ENCODE peak calls at places on chromosomes 5 and 9, in ten cellular contexts. M is body of pancreas, I is sigmoid colon, N is breast epithelium, V is stomach, B is Peyer's patch, D is A549, H is transverse colon, J is right lobe of liver, F is uterus. X is an unnamed sample.

GRCh38 chr9:93093449-93094293 is 2.3 kb upstream of the CARD19 start:
- DNase-seq in H (peak), M (no peak), B (peak), J (no peak), D (no peak), F (no peak), N (peak), I (peak), V (no peak), X (peak)

GRCh38 chr5:95861221-95861857 is 38.8 kb upstream of the GLRX start:
- DNase-seq in I (peak), J (peak), V (peak), H (peak), B (peak), D (peak), N (peak), F (peak), M (peak), X (peak)

GRCh38 chr9:33498387-33498786 is 24.7 kb upstream of the NOL6 start:
- DNase-seq in N (no peak), V (no peak), H (no peak), M (no peak), D (no peak), I (no peak), J (no peak), F (no peak), B (no peak), X (no peak)

GRCh38 chr9:69357030-69357853 is 32.2 kb downstream of the ENTREP1 start:
- DNase-seq in D (no peak), I (no peak), M (peak), V (no peak), B (no peak), J (no peak), F (no peak), H (no peak), N (no peak), X (peak)

GRCh38 chr5:109307996-109308395 is 101.8 kb downstream of the PJA2 start:
- DNase-seq in H (no peak), I (no peak), N (no peak), D (no peak), J (no peak), B (no peak), F (no peak), V (no peak), M (no peak), X (no peak)

GRCh38 chr5:138605254-138605972 is 30.2 kb upstream of the HSPA9 start:
- DNase-seq in D (no peak), B (no peak), M (no peak), I (peak), H (no peak), N (no peak), V (no peak), J (no peak), F (no peak), X (no peak)

GRCh38 chr9:130088056-130088455 is 34.4 kb downstream of the GPR107 start:
- DNase-seq in B (no peak), N (no peak), F (no peak), D (no peak), V (no peak), I (peak), J (no peak), M (no peak), H (no peak), X (no peak)

GRCh38 chr5:81924467-81924866 is 47.4 kb upstream of the ATG10 start:
- DNase-seq in I (no peak), F (no peak), N (no peak), H (no peak), J (no peak), D (no peak), V (no peak), B (no peak), M (no peak), X (peak)

GRCh38 chr9:81592890-81593271 is 96.5 kb downstream of the TLE1 start:
- DNase-seq in H (peak), V (no peak), J (peak), N (no peak), F (no peak), I (peak), M (peak), B (peak), D (no peak), X (peak)

GRCh38 chr5:77428526-77428925 is 63.6 kb downstream of the WDR41 start:
- DNase-seq in D (no peak), B (no peak), V (no peak), N (no peak), I (no peak), H (no peak), F (no peak), M (no peak), J (no peak), X (no peak)

GRCh38 chr5:171580506-171581265 is 161.2 kb downstream of the FGF18 start:
- DNase-seq in M (no peak), H (no peak), D (no peak), J (no peak), N (no peak), B (no peak), V (no peak), I (no peak), F (no peak), X (no peak)

GRCh38 chr9:111807197-111807596 is 12.5 kb upstream of the SHOC1 start:
- DNase-seq in M (no peak), D (no peak), V (no peak), B (no peak), F (no peak), J (no peak), N (no peak), H (no peak), I (no peak), X (no peak)

GRCh38 chr5:17132444-17133083 is 84.9 kb upstream of the BASP1 start:
- DNase-seq in V (no peak), M (no peak), I (no peak), N (no peak), D (peak), F (no peak), J (no peak), H (no peak), B (no peak), X (no peak)

GRCh38 chr5:33408816-33409215 is 31.9 kb upstream of the TARS1 start:
- DNase-seq in M (no peak), I (no peak), F (no peak), D (no peak), B (no peak), H (no peak), J (no peak), V (no peak), N (no peak), X (no peak)

GRCh38 chr9:24391095-24391494 is 154.6 kb downstream of the IZUMO3 start:
- DNase-seq in J (no peak), M (no peak), N (no peak), V (no peak), B (no peak), D (no peak), H (no peak), F (no peak), I (no peak), X (no peak)

GRCh38 chr9:36632892-36633291 is 60.2 kb downstream of the MELK start:
- DNase-seq in I (no peak), V (no peak), M (no peak), F (no peak), D (peak), H (no peak), B (no peak), N (no peak), J (no peak), X (no peak)

GRCh38 chr9:112852741-112853505 is 37.8 kb downstream of the SLC46A2 start:
- DNase-seq in N (no peak), I (no peak), M (no peak), F (no peak), V (no peak), B (peak), J (no peak), D (no peak), H (no peak), X (no peak)

GRCh38 chr9:112119225-112120045 is 55.7 kb downstream of the SUSD1 start:
- DNase-seq in M (peak), I (no peak), N (no peak), F (no peak), V (peak), J (peak), B (peak), D (peak), H (peak), X (no peak)

GRCh38 chr9:6567140-6567591 is 78.4 kb downstream of the GLDC start:
- DNase-seq in N (no peak), M (no peak), B (no peak), F (no peak), I (no peak), J (no peak), V (no peak), D (peak), H (no peak), X (no peak)

GRCh38 chr9:114448706-114449105 is 56.6 kb downstream of the WHRN start:
- DNase-seq in B (no peak), V (no peak), F (no peak), J (no peak), D (no peak), N (no peak), M (no peak), I (no peak), H (no peak), X (no peak)

GRCh38 chr5:177603631-177604030 is 3.7 kb downstream of the B4GALT7 start:
- DNase-seq in J (no peak), H (no peak), F (no peak), I (no peak), M (no peak), B (no peak), D (no peak), N (no peak), V (no peak), X (no peak)

GRCh38 chr5:33379757-33380156 is 61.0 kb upstream of the TARS1 start:
- DNase-seq in D (peak), H (no peak), M (no peak), J (no peak), V (no peak), I (no peak), N (no peak), F (no peak), B (no peak), X (no peak)

GRCh38 chr5:144191998-144192397 is 21.3 kb downstream of the KCTD16 start:
- DNase-seq in M (no peak), J (no peak), B (no peak), V (no peak), I (no peak), H (no peak), N (no peak), D (peak), F (no peak), X (no peak)

GRCh38 chr5:139368613-139369012 is 14.5 kb downstream of the SLC23A1 start:
- DNase-seq in M (no peak), D (no peak), B (no peak), H (no peak), F (no peak), V (no peak), I (no peak), N (no peak), J (no peak), X (no peak)

GRCh38 chr9:79390077-79390673 is 181.6 kb upstream of the TLE4 start:
- DNase-seq in J (no peak), I (no peak), B (no peak), V (no peak), N (no peak), H (no peak), M (no peak), D (no peak), F (no peak), X (no peak)

GRCh38 chr5:172010278-172010677 is 3.8 kb upstream of the FBXW11 start:
- DNase-seq in J (no peak), N (no peak), H (no peak), I (no peak), F (no peak), V (no peak), D (peak), M (no peak), B (no peak), X (no peak)

GRCh38 chr5:107213025-107213424 is 457.7 kb downstream of the EFNA5 start:
- DNase-seq in B (no peak), N (no peak), M (no peak), I (no peak), J (no peak), F (no peak), H (no peak), D (no peak), V (no peak), X (peak)

GRCh38 chr5:14171621-14172020 is 28.5 kb downstream of the TRIO start:
- DNase-seq in I (no peak), V (no peak), J (no peak), F (no peak), H (no peak), M (no peak), N (no peak), D (no peak), B (no peak), X (no peak)

GRCh38 chr5:55413644-55414043 is 105.9 kb downstream of the MTREX start:
- DNase-seq in I (no peak), J (no peak), B (no peak), H (no peak), N (no peak), M (no peak), F (no peak), V (no peak), D (no peak), X (no peak)

GRCh38 chr9:128916745-128917144 is 4.0 kb upstream of the PHYHD1 start:
- DNase-seq in N (no peak), F (no peak), H (no peak), I (no peak), J (no peak), V (no peak), D (no peak), B (no peak), M (no peak), X (no peak)

GRCh38 chr9:114072181-114073140 is 5.6 kb downstream of the AMBP start:
- DNase-seq in N (peak), H (peak), M (peak), B (no peak), V (peak), I (peak), J (no peak), D (no peak), F (peak), X (peak)

GRCh38 chr9:97237951-97238851 is 69.3 kb upstream of the CCDC180 start:
- DNase-seq in I (peak), V (peak), B (peak), M (peak), H (peak), F (peak), J (peak), D (peak), N (peak), X (peak)

GRCh38 chr5:17129093-17129492 is 88.3 kb upstream of the BASP1 start:
- DNase-seq in I (no peak), M (no peak), N (no peak), J (no peak), H (no peak), F (no peak), B (no peak), V (no peak), D (peak), X (peak)

GRCh38 chr5:180669661-180670060 is 20.3 kb upstream of the FLT4 start:
- DNase-seq in D (no peak), I (no peak), J (no peak), B (no peak), M (no peak), F (no peak), H (no peak), N (no peak), V (no peak), X (no peak)

GRCh38 chr5:52825826-52826225 is 38.1 kb downstream of the ITGA1 start:
- DNase-seq in V (no peak), B (no peak), H (no peak), M (no peak), F (no peak), N (no peak), I (no peak), J (no peak), D (no peak), X (no peak)

GRCh38 chr9:129630967-129631672 is 5.2 kb downstream of the NTMT1 start:
- DNase-seq in D (no peak), B (no peak), N (no peak), M (no peak), F (no peak), H (no peak), J (no peak), I (no peak), V (no peak), X (no peak)

GRCh38 chr5:80662108-80662507 is 7.3 kb upstream of the DHFR start:
- DNase-seq in I (no peak), M (no peak), N (no peak), D (no peak), B (no peak), F (no peak), J (no peak), H (no peak), V (no peak), X (no peak)

GRCh38 chr5:82174128-82174918 is 103.8 kb downstream of the RPS23 start:
- DNase-seq in V (peak), D (peak), N (no peak), M (peak), I (no peak), B (peak), F (peak), H (peak), J (peak), X (peak)

GRCh38 chr5:131906668-131907067 is 38.8 kb downstream of the MEIKIN start:
- DNase-seq in B (no peak), D (no peak), V (no peak), J (no peak), H (no peak), F (no peak), N (no peak), I (no peak), M (no peak), X (no peak)
- H3K27ac ChIP-seq in B (no peak), D (no peak), V (no peak), J (no peak), H (no peak), F (no peak), N (no peak), I (no peak), M (no peak), X (no peak)

GRCh38 chr9:122347348-122348287 is 23.2 kb upstream of the PTGS1 start:
- DNase-seq in I (no peak), N (no peak), J (no peak), H (peak), D (peak), V (no peak), B (no peak), F (no peak), M (peak), X (no peak)
- TF ChIP-seq CTCF in I (no peak), N (no peak), J (no peak), H (no peak), D (no peak), V (no peak), B (no peak), F (no peak), M (no peak), X (no peak)

GRCh38 chr9:131522257-131523085 is 8.6 kb downstream of the UCK1 start:
- DNase-seq in B (no peak), J (no peak), M (no peak), I (peak), N (no peak), F (no peak), V (no peak), D (no peak), H (no peak), X (no peak)
- TF ChIP-seq POLR2A in B (no peak), J (no peak), M (no peak), I (no peak), N (no peak), F (no peak), V (no peak), D (no peak), H (no peak), X (no peak)

GRCh38 chr9:90088411-90088810 is 483.6 kb downstream of the GADD45G start:
- DNase-seq in I (no peak), D (no peak), N (no peak), V (no peak), J (no peak), M (no peak), B (no peak), H (no peak), F (no peak), X (no peak)

GRCh38 chr9:90085633-90086032 is 480.8 kb downstream of the GADD45G start:
- DNase-seq in B (no peak), J (no peak), M (no peak), H (no peak), I (no peak), N (no peak), V (no peak), D (no peak), F (no peak), X (no peak)

GRCh38 chr9:90090997-90091396 is 486.2 kb downstream of the GADD45G start:
- DNase-seq in D (no peak), V (no peak), M (no peak), B (no peak), F (no peak), H (no peak), J (no peak), N (no peak), I (no peak), X (no peak)

GRCh38 chr9:90086076-90086475 is 481.3 kb downstream of the GADD45G start:
- DNase-seq in V (peak), H (peak), B (peak), N (no peak), I (no peak), D (no peak), F (no peak), M (no peak), J (no peak), X (no peak)
- H3K27ac ChIP-seq in V (no peak), H (no peak), B (no peak), N (no peak), I (no peak), D (no peak), F (no peak), M (no peak), J (no peak), X (no peak)